ENCODE peak calls at places on chromosome 21, in ten cellular contexts. V, O, C, K, A, H, J, B, F and M are unnamed samples.
A peak's percentile ranks its signal among the peaks of the same experiment; 100 is the strongest.

GRCh38 chr21:46459356-46460112 is 843 bp downstream of the DIP2A start:
- DNase-seq in V (peak; percentile 52), O (no peak), C (peak; percentile 49), K (peak; percentile 71), A (peak; percentile 31), H (no peak), J (peak; percentile 83), B (peak; percentile 18), F (no peak), M (peak; percentile 26)

GRCh38 chr21:34065015-34065414 is 8.4 kb upstream of the MRPS6 start:
- DNase-seq in V (no peak), O (no peak), C (no peak), K (no peak), A (no peak), H (no peak), J (peak; percentile 22), B (no peak), F (no peak), M (no peak)

GRCh38 chr21:27772816-27773215 is 805.9 kb upstream of the ADAMTS5 start:
- DNase-seq in V (no peak), O (no peak), C (no peak), K (no peak), A (no peak), H (no peak), J (peak; percentile 27), B (no peak), F (no peak), M (no peak)

GRCh38 chr21:25708467-25709065 is 26.1 kb downstream of the ATP5PF start:
- DNase-seq in V (peak; percentile 60), O (peak; percentile 23), C (no peak), K (peak; percentile 66), A (peak; percentile 36), H (no peak), J (peak; percentile 53), B (peak; percentile 60), F (peak; percentile 22), M (peak; percentile 33)

GRCh38 chr21:30979054-30979453 is 59.2 kb downstream of the KRTAP19-8 start:
- DNase-seq in V (no peak), O (no peak), C (no peak), K (no peak), A (no peak), H (no peak), J (no peak), B (no peak), F (no peak), M (no peak)

GRCh38 chr21:34113842-34114241 is 40.5 kb downstream of the MRPS6 start:
- DNase-seq in V (no peak), O (no peak), C (no peak), K (peak; percentile 45), A (no peak), H (no peak), J (no peak), B (no peak), F (no peak), M (no peak)

GRCh38 chr21:35204850-35205564 is 155.9 kb upstream of the RUNX1 start:
- DNase-seq in V (peak; percentile 86), O (peak; percentile 93), C (peak; percentile 91), K (peak; percentile 52), A (peak; percentile 21), H (no peak), J (peak; percentile 85), B (peak; percentile 54), F (no peak), M (no peak)

GRCh38 chr21:34088752-34089151 is 15.4 kb downstream of the MRPS6 start:
- DNase-seq in V (no peak), O (no peak), C (no peak), K (no peak), A (no peak), H (no peak), J (no peak), B (no peak), F (no peak), M (no peak)

GRCh38 chr21:33259995-33260394 is 6.2 kb upstream of the IL10RB start:
- DNase-seq in V (peak; percentile 33), O (no peak), C (no peak), K (peak; percentile 14), A (no peak), H (no peak), J (no peak), B (no peak), F (no peak), M (no peak)

GRCh38 chr21:30444204-30444603 is 4.1 kb downstream of the KRTAP15-1 start:
- DNase-seq in V (no peak), O (no peak), C (peak; percentile 30), K (no peak), A (no peak), H (no peak), J (no peak), B (no peak), F (no peak), M (no peak)

GRCh38 chr21:44539991-44540666 is at the start of gene KRTAP10-1:
- DNase-seq in V (no peak), O (no peak), C (no peak), K (no peak), A (no peak), H (no peak), J (no peak), B (no peak), F (no peak), M (no peak)

GRCh38 chr21:44529011-44529421 is 11.0 kb downstream of the KRTAP10-1 start:
- DNase-seq in V (no peak), O (no peak), C (peak; percentile 17), K (no peak), A (no peak), H (no peak), J (no peak), B (no peak), F (no peak), M (no peak)

GRCh38 chr21:28729887-28730286 is 262.8 kb downstream of the LTN1 start:
- DNase-seq in V (no peak), O (no peak), C (no peak), K (no peak), A (no peak), H (no peak), J (no peak), B (no peak), F (no peak), M (no peak)

GRCh38 chr21:46191257-46191685 is 7.0 kb upstream of the SPATC1L start:
- DNase-seq in V (peak; percentile 38), O (peak; percentile 52), C (peak; percentile 62), K (peak; percentile 90), A (no peak), H (peak; percentile 20), J (peak; percentile 93), B (no peak), F (no peak), M (peak; percentile 64)

DNA sequence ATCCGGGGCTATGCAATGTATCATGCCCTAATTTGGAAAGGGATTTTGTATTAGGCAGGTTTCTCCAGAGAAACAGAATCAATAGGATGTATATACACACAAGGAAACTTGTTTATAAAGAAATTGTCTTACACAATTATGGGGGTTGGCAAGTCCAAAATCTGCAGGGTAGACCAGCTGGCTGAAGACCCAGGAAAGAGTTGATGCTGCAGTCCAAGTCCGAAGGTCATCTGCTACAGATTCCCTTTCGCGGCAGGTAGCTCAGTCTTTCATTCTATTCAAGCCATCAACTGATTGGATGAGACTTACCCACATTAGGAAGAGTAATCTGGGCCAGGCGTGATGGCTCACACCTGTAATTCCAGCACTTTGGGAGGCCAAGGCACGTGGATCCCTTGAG is 54.6 kb upstream of the CXADR start:
- DNase-seq in V (no peak), O (no peak), C (no peak), K (no peak), A (no peak), H (no peak), J (no peak), B (no peak), F (no peak), M (no peak)
- H3K27ac ChIP-seq in V (no peak overlapping the region), O (no peak overlapping the region), C (no peak overlapping the region), K (no peak overlapping the region), A (no peak overlapping the region), H (no peak overlapping the region), J (no peak overlapping the region), B (no peak overlapping the region), F (no peak overlapping the region), M (no peak overlapping the region)

GRCh38 chr21:42615924-42616323 is 37.5 kb upstream of the PDE9A start:
- DNase-seq in V (no peak), O (no peak), C (no peak), K (no peak), A (no peak), H (no peak), J (no peak), B (no peak), F (no peak), M (no peak)
- H3K27ac ChIP-seq in V (no peak overlapping the region), O (no peak overlapping the region), C (no peak overlapping the region), K (no peak overlapping the region), A (no peak overlapping the region), H (no peak overlapping the region), J (no peak overlapping the region), B (no peak overlapping the region), F (no peak overlapping the region), M (no peak overlapping the region)

GRCh38 chr21:42782723-42783247 is 96.6 kb downstream of the WDR4 start:
- DNase-seq in V (no peak), O (no peak), C (no peak), K (no peak), A (no peak), H (no peak), J (no peak), B (no peak), F (no peak), M (no peak)
- H3K27ac ChIP-seq in V (no peak overlapping the region), O (no peak overlapping the region), C (peak overlapping the region; percentile 98), K (no peak overlapping the region), A (no peak overlapping the region), H (no peak overlapping the region), J (no peak overlapping the region), B (no peak overlapping the region), F (no peak overlapping the region), M (no peak overlapping the region)

GRCh38 chr21:38490411-38491020 is 7.8 kb downstream of the ERG start:
- DNase-seq in V (no peak), O (no peak), C (no peak), K (no peak), A (no peak), H (no peak), J (no peak), B (no peak), F (no peak), M (no peak)

GRCh38 chr21:38493549-38494253 is 4.6 kb downstream of the ERG start:
- DNase-seq in V (no peak), O (no peak), C (no peak), K (no peak), A (no peak), H (no peak), J (no peak), B (no peak), F (no peak), M (no peak)

GRCh38 chr21:38492002-38492401 is 6.3 kb downstream of the ERG start:
- DNase-seq in V (no peak), O (no peak), C (no peak), K (no peak), A (no peak), H (no peak), J (no peak), B (no peak), F (no peak), M (no peak)

GRCh38 chr21:38489729-38490128 is 8.5 kb downstream of the ERG start:
- DNase-seq in V (no peak), O (no peak), C (no peak), K (no peak), A (no peak), H (no peak), J (no peak), B (no peak), F (no peak), M (no peak)

DNA sequence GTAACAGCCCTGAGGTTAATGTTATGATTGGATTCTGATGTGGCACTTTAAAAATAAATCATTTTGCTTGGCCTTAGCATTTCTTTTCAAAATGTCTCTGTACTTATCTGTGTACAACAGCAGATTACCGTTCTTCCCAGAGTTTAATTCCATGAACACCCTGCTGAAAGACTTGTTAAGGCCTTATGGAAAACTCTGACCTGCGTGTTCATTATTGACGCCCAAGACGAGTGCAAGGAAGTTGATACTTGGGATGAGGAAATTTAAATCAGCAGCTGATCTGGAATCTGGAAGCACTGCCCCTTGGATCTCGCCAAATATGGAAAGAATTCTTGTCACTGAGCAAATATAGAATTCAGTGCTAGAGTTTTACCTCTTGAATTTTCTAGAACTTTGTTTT is 6.7 kb downstream of the ERG start:
- DNase-seq in V (no peak), O (no peak), C (no peak), K (no peak), A (no peak), H (no peak), J (no peak), B (no peak), F (no peak), M (no peak)
- H3K27ac ChIP-seq in V (no peak overlapping the region), O (no peak overlapping the region), C (peak overlapping the region; percentile 27), K (peak overlapping the region; percentile 0), A (no peak overlapping the region), H (no peak overlapping the region), J (no peak overlapping the region), B (no peak overlapping the region), F (no peak overlapping the region), M (no peak overlapping the region)